ENCODE peak calls at places on chromosomes 7 and 10, in nine cellular contexts. One of them, this sample, is unnamed.

GRCh38 chr7:101947899-101948298 is 130.5 kb downstream of the CUX1 start:
- DNase-seq in heart right ventricle: peak; percentile 85
- DNase-seq in astrocyte: peak; percentile 47
- DNase-seq in Peyer's patch: no peak
- DNase-seq in substantia nigra: no peak
- DNase-seq in RWPE1: no peak
- DNase-seq in hepatocyte: peak; percentile 31
- DNase-seq in HL-60: no peak
- DNase-seq in esophagus muscularis mucosa: no peak
- DNase-seq in this sample: no peak

GRCh38 chr7:149753370-149754233 is 19.8 kb downstream of the ZNF467 start:
- DNase-seq in heart right ventricle: peak; percentile 40
- DNase-seq in substantia nigra: no peak
- DNase-seq in RWPE1: no peak
- DNase-seq in HL-60: no peak
- DNase-seq in Peyer's patch: no peak
- DNase-seq in astrocyte: peak; percentile 12
- DNase-seq in hepatocyte: peak; percentile 72
- DNase-seq in esophagus muscularis mucosa: no peak
- DNase-seq in this sample: no peak

GRCh38 chr7:110718514-110719205 is 372.3 kb upstream of the LRRN3 start:
- DNase-seq in HL-60: no peak
- DNase-seq in astrocyte: no peak
- DNase-seq in substantia nigra: no peak
- DNase-seq in hepatocyte: no peak
- DNase-seq in esophagus muscularis mucosa: no peak
- DNase-seq in RWPE1: no peak
- DNase-seq in Peyer's patch: no peak
- DNase-seq in heart right ventricle: no peak
- DNase-seq in this sample: no peak

GRCh38 chr7:105678811-105679495 is 97.7 kb upstream of the EFCAB10 start:
- DNase-seq in esophagus muscularis mucosa: peak; percentile 94
- DNase-seq in hepatocyte: no peak
- DNase-seq in substantia nigra: peak; percentile 36
- DNase-seq in HL-60: peak; percentile 89
- DNase-seq in Peyer's patch: peak; percentile 64
- DNase-seq in RWPE1: peak; percentile 45
- DNase-seq in astrocyte: no peak
- DNase-seq in heart right ventricle: peak; percentile 56
- DNase-seq in this sample: no peak

GRCh38 chr7:21617513-21617912 is 74.7 kb downstream of the DNAH11 start:
- DNase-seq in substantia nigra: no peak
- DNase-seq in heart right ventricle: no peak
- DNase-seq in HL-60: no peak
- DNase-seq in RWPE1: no peak
- DNase-seq in Peyer's patch: no peak
- DNase-seq in hepatocyte: peak; percentile 9
- DNase-seq in astrocyte: no peak
- DNase-seq in esophagus muscularis mucosa: no peak
- DNase-seq in this sample: no peak

GRCh38 chr7:2444476-2444875 is 31.7 kb downstream of the GRIFIN start:
- DNase-seq in heart right ventricle: peak; percentile 24
- DNase-seq in esophagus muscularis mucosa: no peak
- DNase-seq in substantia nigra: peak; percentile 44
- DNase-seq in Peyer's patch: no peak
- DNase-seq in RWPE1: no peak
- DNase-seq in HL-60: no peak
- DNase-seq in astrocyte: peak; percentile 86
- DNase-seq in hepatocyte: no peak
- DNase-seq in this sample: no peak

GRCh38 chr7:16171928-16172327 is 249.4 kb downstream of the CRPPA start:
- DNase-seq in substantia nigra: no peak
- DNase-seq in astrocyte: peak; percentile 75
- DNase-seq in RWPE1: no peak
- DNase-seq in HL-60: peak; percentile 54
- DNase-seq in esophagus muscularis mucosa: no peak
- DNase-seq in heart right ventricle: no peak
- DNase-seq in Peyer's patch: no peak
- DNase-seq in hepatocyte: no peak
- DNase-seq in this sample: no peak

GRCh38 chr10:68137174-68137573 is 27.9 kb downstream of the MYPN start:
- DNase-seq in esophagus muscularis mucosa: no peak
- DNase-seq in hepatocyte: no peak
- DNase-seq in HL-60: no peak
- DNase-seq in astrocyte: no peak
- DNase-seq in Peyer's patch: no peak
- DNase-seq in substantia nigra: no peak
- DNase-seq in heart right ventricle: no peak
- DNase-seq in RWPE1: no peak
- DNase-seq in this sample: no peak

GRCh38 chr7:66847879-66848810 is 72.9 kb upstream of the TMEM248 start:
- DNase-seq in RWPE1: peak; percentile 41
- DNase-seq in Peyer's patch: no peak
- DNase-seq in esophagus muscularis mucosa: no peak
- DNase-seq in astrocyte: peak; percentile 75
- DNase-seq in HL-60: peak; percentile 87
- DNase-seq in heart right ventricle: no peak
- DNase-seq in substantia nigra: no peak
- DNase-seq in hepatocyte: peak; percentile 55
- DNase-seq in this sample: no peak

GRCh38 chr10:454860-455259 is 234.6 kb downstream of the DIP2C start:
- DNase-seq in HL-60: no peak
- DNase-seq in esophagus muscularis mucosa: no peak
- DNase-seq in heart right ventricle: no peak
- DNase-seq in Peyer's patch: no peak
- DNase-seq in astrocyte: peak; percentile 93
- DNase-seq in RWPE1: peak; percentile 80
- DNase-seq in hepatocyte: peak; percentile 81
- DNase-seq in substantia nigra: no peak
- DNase-seq in this sample: no peak

GRCh38 chr10:3048114-3049019 is 19.0 kb upstream of the PFKP start:
- DNase-seq in RWPE1: no peak
- DNase-seq in substantia nigra: peak; percentile 23
- DNase-seq in HL-60: no peak
- DNase-seq in astrocyte: peak; percentile 50
- DNase-seq in heart right ventricle: no peak
- DNase-seq in Peyer's patch: no peak
- DNase-seq in hepatocyte: no peak
- DNase-seq in esophagus muscularis mucosa: no peak
- DNase-seq in this sample: no peak

GRCh38 chr10:114102253-114102652 is 58.6 kb downstream of the ADRB1 start:
- DNase-seq in astrocyte: no peak
- DNase-seq in HL-60: peak; percentile 48
- DNase-seq in heart right ventricle: no peak
- DNase-seq in RWPE1: no peak
- DNase-seq in Peyer's patch: no peak
- DNase-seq in esophagus muscularis mucosa: no peak
- DNase-seq in hepatocyte: no peak
- DNase-seq in substantia nigra: no peak
- DNase-seq in this sample: no peak

GRCh38 chr10:104333037-104333727 is 5.1 kb downstream of the ITPRIP start:
- DNase-seq in RWPE1: no peak
- DNase-seq in heart right ventricle: no peak
- DNase-seq in Peyer's patch: no peak
- DNase-seq in hepatocyte: no peak
- DNase-seq in substantia nigra: no peak
- DNase-seq in HL-60: no peak
- DNase-seq in esophagus muscularis mucosa: no peak
- DNase-seq in astrocyte: no peak
- DNase-seq in this sample: peak; percentile 61

GRCh38 chr7:142384508-142384922 is 126.7 kb upstream of the PRSS58 start:
- DNase-seq in esophagus muscularis mucosa: no peak
- DNase-seq in Peyer's patch: no peak
- DNase-seq in astrocyte: peak; percentile 78
- DNase-seq in RWPE1: peak; percentile 35
- DNase-seq in substantia nigra: no peak
- DNase-seq in HL-60: peak; percentile 95
- DNase-seq in heart right ventricle: no peak
- DNase-seq in hepatocyte: no peak
- DNase-seq in this sample: no peak

GRCh38 chr7:104967595-104967994 is 46.4 kb upstream of the KMT2E start:
- DNase-seq in heart right ventricle: no peak
- DNase-seq in HL-60: no peak
- DNase-seq in esophagus muscularis mucosa: no peak
- DNase-seq in Peyer's patch: no peak
- DNase-seq in RWPE1: no peak
- DNase-seq in astrocyte: peak; percentile 88
- DNase-seq in hepatocyte: no peak
- DNase-seq in substantia nigra: no peak
- DNase-seq in this sample: no peak

GRCh38 chr10:28652101-28652500 is 25.2 kb upstream of the BAMBI start:
- DNase-seq in substantia nigra: no peak
- DNase-seq in astrocyte: no peak
- DNase-seq in esophagus muscularis mucosa: no peak
- DNase-seq in hepatocyte: no peak
- DNase-seq in heart right ventricle: no peak
- DNase-seq in HL-60: no peak
- DNase-seq in Peyer's patch: no peak
- DNase-seq in RWPE1: no peak
- DNase-seq in this sample: no peak

GRCh38 chr7:151769189-151769821 is 107.6 kb downstream of the PRKAG2 start:
- DNase-seq in esophagus muscularis mucosa: no peak
- DNase-seq in Peyer's patch: peak; percentile 37
- DNase-seq in astrocyte: no peak
- DNase-seq in substantia nigra: no peak
- DNase-seq in RWPE1: no peak
- DNase-seq in hepatocyte: no peak
- DNase-seq in heart right ventricle: no peak
- DNase-seq in HL-60: no peak
- DNase-seq in this sample: peak; percentile 17

GRCh38 chr7:29976673-29977072 is 12.9 kb downstream of the SCRN1 start:
- DNase-seq in heart right ventricle: no peak
- DNase-seq in esophagus muscularis mucosa: no peak
- DNase-seq in HL-60: no peak
- DNase-seq in astrocyte: peak; percentile 72
- DNase-seq in Peyer's patch: no peak
- DNase-seq in RWPE1: no peak
- DNase-seq in substantia nigra: peak; percentile 33
- DNase-seq in hepatocyte: peak; percentile 38
- DNase-seq in this sample: no peak

GRCh38 chr10:100006241-100006886 is 3.4 kb downstream of the DNMBP start:
- DNase-seq in substantia nigra: no peak
- DNase-seq in heart right ventricle: no peak
- DNase-seq in esophagus muscularis mucosa: no peak
- DNase-seq in Peyer's patch: no peak
- DNase-seq in RWPE1: peak; percentile 91
- DNase-seq in HL-60: no peak
- DNase-seq in hepatocyte: peak; percentile 70
- DNase-seq in astrocyte: peak; percentile 97
- DNase-seq in this sample: no peak

GRCh38 chr7:133054167-133054840 is 27.6 kb downstream of the CHCHD3 start:
- DNase-seq in substantia nigra: no peak
- DNase-seq in hepatocyte: no peak
- DNase-seq in heart right ventricle: no peak
- DNase-seq in HL-60: peak; percentile 37
- DNase-seq in astrocyte: peak; percentile 34
- DNase-seq in esophagus muscularis mucosa: no peak
- DNase-seq in RWPE1: no peak
- DNase-seq in Peyer's patch: no peak
- DNase-seq in this sample: no peak
- H3K27ac ChIP-seq in substantia nigra: no peak overlapping the region
- H3K27ac ChIP-seq in hepatocyte: no peak overlapping the region
- H3K27ac ChIP-seq in heart right ventricle: no peak overlapping the region
- H3K27ac ChIP-seq in HL-60: peak overlapping the region; percentile 16
- H3K27ac ChIP-seq in astrocyte: peak overlapping the region; percentile 93
- H3K27ac ChIP-seq in esophagus muscularis mucosa: no peak overlapping the region
- H3K27ac ChIP-seq in RWPE1: no peak overlapping the region
- H3K27ac ChIP-seq in Peyer's patch: no peak overlapping the region
- H3K27ac ChIP-seq in this sample: no peak overlapping the region

DNA sequence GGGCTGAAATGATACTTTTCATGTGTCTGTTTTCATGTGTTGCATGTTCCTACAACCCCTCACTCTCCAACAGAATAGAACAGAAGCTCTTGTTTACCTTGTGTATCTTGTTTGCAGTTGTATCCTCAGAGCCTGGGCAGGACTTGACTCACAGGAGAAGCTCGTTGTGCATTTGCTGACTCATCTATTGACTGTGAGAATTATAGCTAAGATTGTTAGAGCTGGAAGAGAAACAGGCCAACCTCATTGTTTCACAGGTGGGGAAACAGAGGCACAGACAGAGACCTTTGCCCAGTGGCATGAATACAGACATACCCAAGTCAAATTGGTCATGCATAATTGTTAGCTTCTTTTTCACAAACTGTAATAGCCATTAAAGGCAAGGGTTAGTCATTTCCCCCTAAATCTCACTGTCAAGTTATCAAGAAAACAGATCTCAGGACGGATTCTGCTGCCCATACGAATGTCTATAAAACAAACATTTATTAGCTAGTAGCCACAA is 4.6 kb upstream of the TSPAN15 start:
- DNase-seq in esophagus muscularis mucosa: no peak
- DNase-seq in hepatocyte: peak; percentile 75
- DNase-seq in astrocyte: peak; percentile 82
- DNase-seq in Peyer's patch: no peak
- DNase-seq in heart right ventricle: no peak
- DNase-seq in HL-60: no peak
- DNase-seq in substantia nigra: no peak
- DNase-seq in RWPE1: peak; percentile 86
- DNase-seq in this sample: no peak
- H3K27ac ChIP-seq in esophagus muscularis mucosa: peak overlapping the region; percentile 48
- H3K27ac ChIP-seq in hepatocyte: peak overlapping the region; percentile 83
- H3K27ac ChIP-seq in astrocyte: peak overlapping the region; percentile 44
- H3K27ac ChIP-seq in Peyer's patch: no peak overlapping the region
- H3K27ac ChIP-seq in heart right ventricle: no peak overlapping the region
- H3K27ac ChIP-seq in HL-60: no peak overlapping the region
- H3K27ac ChIP-seq in substantia nigra: no peak overlapping the region
- H3K27ac ChIP-seq in RWPE1: peak overlapping the region; percentile 67
- H3K27ac ChIP-seq in this sample: no peak overlapping the region

GRCh38 chr7:137276194-137276593 is 67.3 kb downstream of the PTN start:
- DNase-seq in RWPE1: no peak
- DNase-seq in Peyer's patch: no peak
- DNase-seq in heart right ventricle: no peak
- DNase-seq in HL-60: no peak
- DNase-seq in hepatocyte: no peak
- DNase-seq in astrocyte: no peak
- DNase-seq in esophagus muscularis mucosa: no peak
- DNase-seq in substantia nigra: no peak
- DNase-seq in this sample: no peak
- H3K27ac ChIP-seq in RWPE1: no peak overlapping the region
- H3K27ac ChIP-seq in Peyer's patch: no peak overlapping the region
- H3K27ac ChIP-seq in heart right ventricle: no peak overlapping the region
- H3K27ac ChIP-seq in HL-60: no peak overlapping the region
- H3K27ac ChIP-seq in hepatocyte: no peak overlapping the region
- H3K27ac ChIP-seq in astrocyte: no peak overlapping the region
- H3K27ac ChIP-seq in esophagus muscularis mucosa: no peak overlapping the region
- H3K27ac ChIP-seq in substantia nigra: peak overlapping the region; percentile 70
- H3K27ac ChIP-seq in this sample: no peak overlapping the region

DNA sequence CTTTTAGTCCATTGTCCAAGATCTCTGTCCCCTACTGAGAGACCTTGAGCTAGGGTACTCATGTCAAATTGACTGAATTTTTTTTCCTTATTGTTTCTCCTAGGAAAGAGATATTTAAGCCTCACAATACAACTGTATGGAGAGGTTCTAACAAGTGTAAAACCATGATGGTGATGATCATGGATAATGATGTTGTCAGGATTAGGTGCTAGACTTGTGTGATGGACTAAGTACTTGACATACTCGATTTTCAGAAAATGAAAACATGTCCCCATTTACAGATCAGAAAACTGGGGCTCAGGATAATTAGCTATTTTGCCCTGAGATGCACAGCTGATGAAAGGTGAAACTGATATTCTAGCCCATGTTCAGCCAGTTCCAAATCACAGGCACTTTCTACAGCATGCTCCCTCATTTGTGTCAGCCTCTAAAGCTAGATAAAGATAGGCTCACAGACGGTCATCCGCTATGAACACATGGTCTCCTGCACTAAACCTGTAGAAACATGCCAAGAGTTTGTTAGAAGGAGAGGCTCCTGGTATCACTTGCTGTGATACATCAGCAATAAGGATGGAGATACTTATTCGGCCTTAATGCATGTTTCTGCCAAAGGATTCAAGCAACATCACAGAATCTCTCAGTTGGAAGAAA is 67.6 kb downstream of the CREB3L2 start:
- DNase-seq in heart right ventricle: no peak
- DNase-seq in HL-60: no peak
- DNase-seq in RWPE1: peak; percentile 11
- DNase-seq in esophagus muscularis mucosa: no peak
- DNase-seq in hepatocyte: no peak
- DNase-seq in substantia nigra: no peak
- DNase-seq in astrocyte: no peak
- DNase-seq in Peyer's patch: no peak
- DNase-seq in this sample: no peak
- H3K27ac ChIP-seq in heart right ventricle: no peak overlapping the region
- H3K27ac ChIP-seq in HL-60: peak overlapping the region; percentile 86
- H3K27ac ChIP-seq in RWPE1: no peak overlapping the region
- H3K27ac ChIP-seq in esophagus muscularis mucosa: peak overlapping the region; percentile 69
- H3K27ac ChIP-seq in hepatocyte: peak overlapping the region; percentile 74
- H3K27ac ChIP-seq in substantia nigra: peak overlapping the region; percentile 11
- H3K27ac ChIP-seq in astrocyte: peak overlapping the region; percentile 82
- H3K27ac ChIP-seq in Peyer's patch: peak overlapping the region; percentile 59
- H3K27ac ChIP-seq in this sample: peak overlapping the region; percentile 61